ENCODE peak calls at places on chromosomes 6 and 20, in six cellular contexts. L is colonic mucosa, M is tibial artery, Y is uterus, T is HepG2, W is GM23248. N is an unnamed sample. For H3K9me3 and H3K36me3, the result is how much of the 10 kb centered on the place peaks cover.

GRCh38 chr6:28709478-28710349 is 184.0 kb downstream of the GPX5 start:
- DNase-seq in L (no peak), M (no peak), Y (no peak), T (no peak), W (no peak), N (no peak)

GRCh38 chr6:6986373-6986772 is 121.4 kb upstream of the RREB1 start:
- DNase-seq in L (no peak), M (no peak), Y (no peak), T (no peak), W (no peak), N (no peak)

GRCh38 chr20:10487354-10488115 is 52.4 kb downstream of the SLX4IP start:
- DNase-seq in L (no peak), M (no peak), Y (no peak), T (no peak), W (peak), N (no peak)

GRCh38 chr20:1440024-1440423 is 26.6 kb downstream of the NSFL1C start:
- DNase-seq in L (no peak), M (no peak), Y (no peak), T (peak), W (peak), N (no peak)

GRCh38 chr6:70709826-70710225 is 42.1 kb downstream of the SMAP1 start:
- DNase-seq in L (no peak), M (no peak), Y (no peak), T (peak), W (peak), N (no peak)

GRCh38 chr20:51934301-51935002 is 132.1 kb upstream of the SALL4 start:
- DNase-seq in L (no peak), M (no peak), Y (no peak), T (no peak), W (peak), N (no peak)

GRCh38 chr6:32947552-32948465 is 5.1 kb downstream of the HLA-DMA start:
- DNase-seq in L (peak), M (no peak), Y (no peak), T (peak), W (peak), N (no peak)

GRCh38 chr6:43436577-43437282 is 9.4 kb downstream of the ABCC10 start:
- DNase-seq in L (no peak), M (no peak), Y (no peak), T (peak), W (peak), N (no peak)

GRCh38 chr6:42742116-42742894 is 3.6 kb downstream of the TBCC start:
- DNase-seq in L (no peak), M (no peak), Y (no peak), T (no peak), W (peak), N (no peak)

GRCh38 chr20:49583669-49584417 is 15.9 kb upstream of the PTGIS start:
- DNase-seq in L (peak), M (peak), Y (peak), T (peak), W (peak), N (peak)

GRCh38 chr6:145815875-145816274 is 1.3 kb upstream of the FBXO30 start:
- DNase-seq in L (peak), M (no peak), Y (no peak), T (no peak), W (peak), N (no peak)

GRCh38 chr6:144377586-144377985 is 92.5 kb downstream of the UTRN start:
- DNase-seq in L (no peak), M (no peak), Y (no peak), T (no peak), W (peak), N (no peak)

GRCh38 chr20:10253750-10254149 is 35.1 kb downstream of the SNAP25 start:
- DNase-seq in L (no peak), M (no peak), Y (no peak), T (no peak), W (no peak), N (no peak)

GRCh38 chr20:3738109-3739053 is 5.9 kb downstream of the HSPA12B start:
- DNase-seq in L (no peak), M (no peak), Y (no peak), T (peak), W (no peak), N (no peak)

GRCh38 chr6:156778615-156779205 is 1.5 kb downstream of the ARID1B start:
- DNase-seq in L (peak), M (peak), Y (peak), T (peak), W (peak), N (peak)

GRCh38 chr6:46453756-46454316 is 37.4 kb downstream of the RCAN2 start:
- DNase-seq in L (no peak), M (no peak), Y (no peak), T (no peak), W (peak), N (no peak)

GRCh38 chr6:27775796-27776184 is 136.4 kb downstream of the OR2B2 start:
- DNase-seq in L (peak), M (no peak), Y (no peak), T (no peak), W (peak), N (no peak)

GRCh38 chr6:101980924-101981323 is 587.4 kb downstream of the GRIK2 start:
- DNase-seq in L (no peak), M (no peak), Y (no peak), T (no peak), W (no peak), N (no peak)

GRCh38 chr20:10648651-10649050 is 25.1 kb downstream of the JAG1 start:
- DNase-seq in L (no peak), M (no peak), Y (no peak), T (no peak), W (peak), N (no peak)

GRCh38 chr6:108921547-108922331 is 73.5 kb downstream of the ARMC2 start:
- DNase-seq in L (no peak), M (no peak), Y (peak), T (no peak), W (peak), N (no peak)

GRCh38 chr6:118523216-118523615 is 24.9 kb upstream of the PLN start:
- DNase-seq in L (no peak), M (no peak), Y (no peak), T (no peak), W (no peak), N (no peak)

GRCh38 chr6:154298297-154298696 is 58.3 kb downstream of the IPCEF1 start:
- DNase-seq in L (no peak), M (no peak), Y (no peak), T (peak), W (peak), N (no peak)

GRCh38 chr20:41005361-41005729 is 23.3 kb upstream of the TOP1 start:
- DNase-seq in L (peak), M (peak), Y (peak), T (no peak), W (peak), N (peak)

GRCh38 chr6:43021270-43022047 is at the start of gene RRP36:
- DNase-seq in L (peak), M (peak), Y (peak), T (peak), W (peak), N (peak)

GRCh38 chr6:52164319-52165094 is 21.7 kb upstream of the IL17A start:
- DNase-seq in L (no peak), M (no peak), Y (no peak), T (no peak), W (no peak), N (peak)

GRCh38 chr6:12150812-12151432 is 138.8 kb downstream of the HIVEP1 start:
- DNase-seq in L (peak), M (no peak), Y (no peak), T (peak), W (peak), N (peak)

GRCh38 chr20:53468583-53468982 is 125.1 kb downstream of the ZNF217 start:
- DNase-seq in L (no peak), M (no peak), Y (no peak), T (no peak), W (no peak), N (no peak)

GRCh38 chr20:63106108-63106764 is 99.5 kb upstream of the BHLHE23 start:
- DNase-seq in L (peak), M (peak), Y (peak), T (no peak), W (peak), N (peak)

GRCh38 chr6:63793727-63794126 is 158.1 kb downstream of the PHF3 start:
- DNase-seq in L (no peak), M (no peak), Y (no peak), T (no peak), W (no peak), N (no peak)

GRCh38 chr6:113185299-113185698 is 671.8 kb upstream of the MARCKS start:
- DNase-seq in L (no peak), M (no peak), Y (no peak), T (no peak), W (peak), N (no peak)

GRCh38 chr20:39897058-39897457 is 792.0 kb downstream of the MAFB start:
- DNase-seq in L (no peak), M (no peak), Y (no peak), T (no peak), W (peak), N (no peak)

GRCh38 chr6:148864941-148865340 is 118.1 kb downstream of the UST start:
- DNase-seq in L (no peak), M (no peak), Y (no peak), T (no peak), W (no peak), N (no peak)

DNA sequence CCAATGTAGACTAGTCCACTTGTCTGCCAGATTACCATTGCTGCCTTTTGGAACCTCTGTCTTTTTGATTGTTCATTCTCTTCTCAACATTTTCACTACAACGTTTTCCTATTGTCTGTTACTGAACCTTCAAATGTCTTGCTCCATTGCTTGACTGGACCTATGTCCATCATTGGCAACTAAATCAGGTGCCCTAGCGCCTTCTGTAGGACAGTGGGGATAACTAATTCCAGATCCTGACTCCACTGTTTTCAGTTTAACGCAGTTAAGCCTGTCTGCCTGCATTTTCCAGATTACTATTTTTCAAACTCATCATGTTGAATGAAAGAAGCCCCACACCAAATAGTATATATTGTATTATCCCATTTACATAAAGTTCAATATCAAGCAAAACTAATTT is 433.6 kb downstream of the RNF144B start:
- DNase-seq in L (no peak), M (no peak), Y (no peak), T (no peak), W (no peak), N (no peak)
- H3K9me3 ChIP-seq in L (under half), M (under half), Y (under half), T (half or more), W (under half), N (under half)

GRCh38 chr6:40582892-40583291 is 4.3 kb downstream of the LRFN2 start:
- DNase-seq in L (no peak), M (no peak), Y (no peak), T (no peak), W (no peak), N (no peak)
- H3K36me3 ChIP-seq in L (under half), M (under half), Y (under half), T (under half), W (under half), N (under half)

GRCh38 chr20:56018194-56018593 is 12.9 kb upstream of the CBLN4 start:
- DNase-seq in L (no peak), M (no peak), Y (no peak), T (no peak), W (no peak), N (no peak)

GRCh38 chr20:56014998-56015397 is 9.7 kb upstream of the CBLN4 start:
- DNase-seq in L (no peak), M (no peak), Y (no peak), T (no peak), W (no peak), N (no peak)

GRCh38 chr20:56018750-56019149 is 13.4 kb upstream of the CBLN4 start:
- DNase-seq in L (no peak), M (no peak), Y (no peak), T (no peak), W (no peak), N (no peak)

GRCh38 chr20:56017560-56017959 is 12.2 kb upstream of the CBLN4 start:
- DNase-seq in L (no peak), M (no peak), Y (no peak), T (no peak), W (no peak), N (no peak)
- H3K9me3 ChIP-seq in L (under half), M (under half), Y (under half), T (half or more), W (under half), N (under half)

GRCh38 chr6:82216549-82216948 is 31.0 kb downstream of the IBTK start:
- DNase-seq in L (no peak), M (no peak), Y (no peak), T (no peak), W (no peak), N (no peak)
- H3K36me3 ChIP-seq in L (under half), M (half or more), Y (under half), T (half or more), W (half or more), N (under half)